ENCODE peak calls at places on chromosome 13, in four cellular contexts. M, T, K and S are unnamed samples.
A peak's percentile ranks its signal among the peaks of the same experiment; 100 is the strongest.

GRCh38 chr13:112064222-112064621 is 2.7 kb upstream of the SOX1 start:
- DNase-seq in M (no peak), T (no peak), K (no peak), S (no peak)

GRCh38 chr13:93217701-93218100 is 8.9 kb upstream of the GPC6 start:
- DNase-seq in M (no peak), T (no peak), K (no peak), S (no peak)

GRCh38 chr13:73248711-73249580 is 190.1 kb downstream of the KLF5 start:
- DNase-seq in M (no peak), T (no peak), K (no peak), S (no peak)

GRCh38 chr13:109271991-109272454 is 514.4 kb downstream of the IRS2 start:
- DNase-seq in M (no peak), T (no peak), K (no peak), S (no peak)

GRCh38 chr13:83780201-83780600 is 102.1 kb downstream of the SLITRK1 start:
- DNase-seq in M (no peak), T (no peak), K (no peak), S (no peak)

GRCh38 chr13:46983881-46984280 is 87.0 kb upstream of the HTR2A start:
- DNase-seq in M (no peak), T (no peak), K (no peak), S (no peak)

GRCh38 chr13:76813874-76814273 is 72.3 kb downstream of the KCTD12 start:
- DNase-seq in M (peak; percentile 22), T (no peak), K (peak; percentile 77), S (no peak)

GRCh38 chr13:66835040-66835628 is 395.0 kb downstream of the PCDH9 start:
- DNase-seq in M (no peak), T (peak; percentile 40), K (no peak), S (no peak)

GRCh38 chr13:78604782-78605611 is 1.6 kb upstream of the POU4F1 start:
- DNase-seq in M (peak; percentile 79), T (no peak), K (no peak), S (no peak)

GRCh38 chr13:76993021-76993420 is 1.1 kb downstream of the CLN5 start:
- DNase-seq in M (no peak), T (no peak), K (no peak), S (no peak)

GRCh38 chr13:28582225-28582891 is 76.6 kb upstream of the POMP start:
- DNase-seq in M (no peak), T (peak; percentile 21), K (no peak), S (no peak)

GRCh38 chr13:108345016-108345415 is 75.5 kb downstream of the TNFSF13B start:
- DNase-seq in M (no peak), T (no peak), K (no peak), S (no peak)

GRCh38 chr13:31772231-31772630 is 32.9 kb downstream of the RXFP2 start:
- DNase-seq in M (no peak), T (no peak), K (no peak), S (no peak)

GRCh38 chr13:106145070-106145469 is 390.4 kb downstream of the EFNB2 start:
- DNase-seq in M (no peak), T (no peak), K (no peak), S (no peak)

GRCh38 chr13:32314968-32315254 is 252 bp downstream of the ZAR1L start:
- DNase-seq in M (peak; percentile 73), T (no peak), K (peak; percentile 47), S (no peak)

GRCh38 chr13:44312898-44313551 is 60.6 kb upstream of the SERP2 start:
- DNase-seq in M (no peak), T (peak; percentile 95), K (no peak), S (no peak)

GRCh38 chr13:20716951-20717350 is 13.5 kb downstream of the IL17D start:
- DNase-seq in M (no peak), T (no peak), K (no peak), S (no peak)

GRCh38 chr13:80339841-80340642 is 884 bp downstream of the SPRY2 start:
- DNase-seq in M (no peak), T (no peak), K (no peak), S (no peak)

GRCh38 chr13:73913043-73913740 is 221.0 kb downstream of the KLF12 start:
- DNase-seq in M (no peak), T (peak; percentile 57), K (no peak), S (peak; percentile 49)

GRCh38 chr13:109568273-109568900 is 218.0 kb downstream of the IRS2 start:
- DNase-seq in M (no peak), T (no peak), K (no peak), S (no peak)

GRCh38 chr13:72023895-72024294 is 156.9 kb upstream of the DACH1 start:
- DNase-seq in M (no peak), T (no peak), K (no peak), S (no peak)

GRCh38 chr13:20161275-20161950 is 561 bp upstream of the GJA3 start:
- DNase-seq in M (no peak), T (no peak), K (peak; percentile 18), S (no peak)

GRCh38 chr13:100608906-100609305 is 20.3 kb upstream of the GGACT start:
- DNase-seq in M (no peak), T (no peak), K (no peak), S (no peak)

GRCh38 chr13:88068975-88069374 is 397.8 kb downstream of the SLITRK5 start:
- DNase-seq in M (no peak), T (no peak), K (no peak), S (no peak)

GRCh38 chr13:65460136-65460535 is 1770.0 kb downstream of the PCDH9 start:
- DNase-seq in M (no peak), T (no peak), K (no peak), S (no peak)

GRCh38 chr13:105410602-105411001 is 1124.9 kb downstream of the EFNB2 start:
- DNase-seq in M (peak; percentile 23), T (no peak), K (no peak), S (peak; percentile 19)

GRCh38 chr13:107144432-107144831 is 576.5 kb upstream of the ARGLU1 start:
- DNase-seq in M (no peak), T (no peak), K (no peak), S (no peak)

GRCh38 chr13:44399045-44399444 is 25.4 kb downstream of the SERP2 start:
- DNase-seq in M (no peak), T (no peak), K (no peak), S (no peak)

GRCh38 chr13:94711561-94712286 is 621 bp downstream of the SOX21 start:
- DNase-seq in M (no peak), T (no peak), K (no peak), S (no peak)

GRCh38 chr13:97384366-97384765 is 49.6 kb upstream of the RAP2A start:
- DNase-seq in M (no peak), T (no peak), K (no peak), S (no peak)

GRCh38 chr13:30466841-30467252 is 1.1 kb upstream of the HMGB1 start:
- DNase-seq in M (peak; percentile 51), T (no peak), K (peak; percentile 38), S (no peak)